ENCODE peak calls at places on chromosome 14, in eight cellular contexts. C is GM23338, W is HCT116, U is Panc1, A is HL-60, D is SK-N-SH, L is HepG2, V is K562. B is an unnamed sample.

GRCh38 chr14:90091393-90091792 is 29.6 kb downstream of the KCNK13 start:
- DNase-seq in C (no peak), W (no peak), U (no peak), A (no peak), D (peak; percentile 50), L (no peak), V (no peak), B (no peak)

GRCh38 chr14:101330416-101331140 is 230.7 kb upstream of the DIO3 start:
- DNase-seq in C (no peak), W (no peak), U (no peak), A (no peak), D (no peak), L (peak; percentile 80), V (no peak), B (no peak)

GRCh38 chr14:85233756-85234545 is 296.0 kb upstream of the FLRT2 start:
- DNase-seq in C (no peak), W (no peak), U (peak; percentile 82), A (no peak), D (no peak), L (no peak), V (no peak), B (peak; percentile 72)

GRCh38 chr14:56333361-56334279 is 215.4 kb downstream of the PELI2 start:
- DNase-seq in C (no peak), W (no peak), U (no peak), A (peak; percentile 12), D (no peak), L (peak; percentile 13), V (peak; percentile 24), B (peak; percentile 30)

GRCh38 chr14:104718147-104718546 is 5.9 kb upstream of the ADSS1 start:
- DNase-seq in C (no peak), W (no peak), U (no peak), A (no peak), D (no peak), L (no peak), V (no peak), B (no peak)

GRCh38 chr14:28407931-28408330 is 358.7 kb upstream of the FOXG1 start:
- DNase-seq in C (no peak), W (no peak), U (no peak), A (no peak), D (no peak), L (no peak), V (no peak), B (no peak)

GRCh38 chr14:103071544-103072251 is 12.3 kb upstream of the LBHD2 start:
- DNase-seq in C (no peak), W (no peak), U (no peak), A (no peak), D (no peak), L (no peak), V (no peak), B (no peak)

GRCh38 chr14:78967111-78967809 is 797.1 kb downstream of the NRXN3 start:
- DNase-seq in C (no peak), W (no peak), U (no peak), A (no peak), D (no peak), L (no peak), V (no peak), B (no peak)

GRCh38 chr14:49621114-49621881 is 699 bp downstream of the MGAT2 start:
- DNase-seq in C (peak; percentile 76), W (no peak), U (no peak), A (peak; percentile 67), D (peak; percentile 76), L (no peak), V (peak; percentile 69), B (peak; percentile 80)

GRCh38 chr14:40347675-40348074 is 915.4 kb upstream of the FBXO33 start:
- DNase-seq in C (peak; percentile 24), W (no peak), U (no peak), A (no peak), D (no peak), L (no peak), V (no peak), B (no peak)

DNA sequence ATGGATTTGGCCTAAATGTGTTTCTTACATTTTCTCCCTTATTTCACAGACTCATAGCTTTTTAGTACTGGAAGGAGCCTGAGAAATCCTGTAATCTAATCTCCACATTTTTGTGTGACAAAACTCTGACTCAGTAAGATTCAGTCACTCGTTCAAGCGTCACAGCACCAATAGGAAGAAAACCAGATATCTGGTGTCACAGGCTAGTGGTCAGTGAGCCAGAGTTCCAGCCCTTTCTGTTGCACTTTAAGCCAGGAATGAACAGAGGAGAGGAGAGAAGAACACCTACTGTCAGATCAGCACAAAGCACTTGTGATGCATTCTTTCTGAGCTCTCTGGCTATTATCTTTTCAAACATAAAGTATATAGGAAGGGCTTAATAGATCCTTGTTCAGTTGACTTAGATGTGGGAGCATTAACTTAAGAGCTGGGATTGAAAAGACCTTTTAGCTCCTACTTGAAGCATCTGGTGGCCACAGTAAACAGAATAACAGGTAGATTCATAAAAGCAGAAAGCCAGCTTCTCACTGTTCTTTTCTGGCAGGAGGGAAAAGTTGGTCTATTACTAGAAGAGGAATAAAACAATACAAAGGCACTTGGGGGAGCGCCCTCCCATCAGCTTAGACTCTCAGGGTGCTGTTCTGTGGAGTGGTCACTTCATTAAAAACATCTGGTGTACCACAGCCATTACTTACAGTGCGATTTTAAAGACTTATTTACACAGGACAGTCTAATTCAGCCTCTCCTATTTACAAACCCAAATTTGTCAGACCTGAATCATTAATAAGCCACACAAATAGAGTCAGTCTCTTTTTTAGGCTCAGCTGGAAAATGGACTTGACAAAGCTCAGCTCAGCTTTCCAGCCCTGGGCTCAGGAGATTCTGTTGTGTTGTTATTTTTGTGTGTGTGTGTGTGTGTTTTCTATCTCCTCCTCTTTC is 12.2 kb upstream of the NID2 start:
- DNase-seq in C (no peak), W (peak; percentile 3), U (peak; percentile 71), A (no peak), D (no peak), L (peak; percentile 23), V (no peak), B (peak; percentile 14)
- TF ChIP-seq REST in C (no peak), W (no peak), U (no peak), A (no peak), D (no peak), L (no peak), V (no peak), B (no peak)

GRCh38 chr14:99256483-99256874 is 15.5 kb downstream of the BCL11B start:
- DNase-seq in C (no peak), W (no peak), U (no peak), A (no peak), D (no peak), L (no peak), V (no peak), B (no peak)

GRCh38 chr14:99255621-99256482 is 16.1 kb downstream of the BCL11B start:
- DNase-seq in C (peak; percentile 35), W (no peak), U (no peak), A (no peak), D (no peak), L (no peak), V (no peak), B (no peak)

GRCh38 chr14:99253890-99254289 is 18.1 kb downstream of the BCL11B start:
- DNase-seq in C (no peak), W (no peak), U (no peak), A (no peak), D (no peak), L (no peak), V (no peak), B (no peak)

GRCh38 chr14:99252940-99253868 is 18.8 kb downstream of the BCL11B start:
- DNase-seq in C (no peak), W (no peak), U (no peak), A (no peak), D (no peak), L (no peak), V (no peak), B (no peak)

DNA sequence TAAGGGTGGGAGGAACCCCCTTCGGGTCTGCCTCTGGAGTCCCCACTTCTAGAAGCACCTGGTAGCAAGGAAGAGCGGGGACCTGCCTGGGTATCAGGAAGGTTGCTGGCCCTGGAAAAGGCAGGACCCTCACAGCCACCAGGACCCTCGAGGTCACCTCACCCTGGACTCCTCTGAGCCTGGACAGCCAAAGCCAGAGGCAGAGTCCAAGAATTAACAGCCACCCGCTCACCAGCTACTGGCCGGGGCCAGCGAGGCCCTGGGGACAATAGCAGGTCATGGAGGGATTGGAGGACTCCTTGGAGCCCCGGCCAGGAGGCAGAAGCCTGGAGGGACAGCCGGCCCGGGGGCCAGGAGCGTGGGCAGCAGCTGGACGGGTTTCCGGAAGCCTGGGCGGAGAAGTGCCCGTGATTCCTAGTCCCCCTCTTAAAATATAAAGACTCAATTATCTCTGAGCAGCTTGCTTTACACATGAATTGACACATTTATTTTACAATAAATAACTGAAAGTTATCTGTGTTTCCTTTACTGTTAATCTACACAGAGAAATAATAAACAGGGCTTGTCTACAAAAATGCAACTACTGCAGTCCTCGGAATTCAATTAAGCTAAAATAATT is 17.5 kb downstream of the BCL11B start:
- DNase-seq in C (no peak), W (no peak), U (no peak), A (no peak), D (no peak), L (no peak), V (no peak), B (no peak)
- TF ChIP-seq REST in C (no peak), W (no peak), U (no peak), A (no peak), D (no peak), L (no peak), V (no peak), B (no peak)

DNA sequence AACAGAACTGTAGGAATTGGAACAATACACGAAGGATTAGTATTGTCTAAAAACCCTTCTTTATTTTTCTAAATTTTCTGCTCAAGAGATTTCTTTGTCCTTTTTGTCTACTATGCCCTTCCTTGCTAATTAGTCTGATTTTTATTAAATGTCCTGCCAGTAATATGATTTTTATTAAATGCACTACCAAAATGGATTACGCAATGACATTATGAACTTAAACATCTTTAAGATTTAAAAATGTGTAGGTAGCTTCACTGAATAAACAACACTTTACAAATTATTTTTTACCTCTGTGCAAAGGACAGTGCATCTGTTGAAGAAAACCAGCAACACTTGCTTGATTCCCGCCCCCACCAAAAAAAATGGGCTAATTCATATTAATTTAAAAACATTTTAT is 8.2 kb upstream of the PAX9 start:
- DNase-seq in C (no peak), W (no peak), U (no peak), A (no peak), D (no peak), L (no peak), V (no peak), B (no peak)
- TF ChIP-seq REST in C (no peak), W (no peak), U (no peak), A (no peak), D (no peak), L (no peak), V (no peak), B (no peak)

GRCh38 chr14:58560208-58560607 is 77.6 kb upstream of the DACT1 start:
- DNase-seq in C (no peak), W (no peak), U (no peak), A (no peak), D (no peak), L (no peak), V (no peak), B (no peak)

GRCh38 chr14:58555647-58556046 is 82.1 kb upstream of the DACT1 start:
- DNase-seq in C (no peak), W (no peak), U (no peak), A (no peak), D (no peak), L (no peak), V (no peak), B (no peak)

DNA sequence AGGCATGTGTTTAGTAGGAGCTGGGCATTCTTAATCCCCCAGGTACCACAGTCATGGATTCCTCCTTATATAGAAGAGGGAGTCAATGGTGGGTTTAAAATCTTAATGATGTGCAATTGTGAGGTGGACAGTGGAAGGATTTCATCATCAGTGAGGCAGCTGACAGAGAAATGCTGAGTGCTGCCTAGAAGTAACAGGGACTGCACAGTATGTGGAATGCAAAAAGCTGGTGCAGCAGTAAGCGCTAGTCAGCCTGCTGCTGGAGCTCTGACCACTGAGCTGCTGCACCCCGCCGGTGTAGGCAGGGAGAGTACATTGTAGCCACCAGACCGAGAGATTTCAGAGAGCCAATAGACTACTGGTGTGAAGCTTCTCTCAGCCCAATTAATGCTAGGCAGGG is 80.5 kb upstream of the DACT1 start:
- DNase-seq in C (no peak), W (no peak), U (no peak), A (no peak), D (no peak), L (no peak), V (no peak), B (no peak)
- TF ChIP-seq REST in C (no peak), W (no peak), U (no peak), A (no peak), D (no peak), L (no peak), V (no peak), B (no peak)